ENCODE peak calls at places on chromosomes 7 and 10, in ten cellular contexts. D is posterior cingulate gyrus; J is choroid plexus epithelial cell; X is astrocyte; S is Panc1; H is naive thymus-derived CD8-positive, alpha-beta T cell; I is Caco-2; C is neural crest cell; R is NCI-H2081; A is HT1080. M is an unnamed sample.

GRCh38 chr7:4845740-4846142 is 16.1 kb downstream of the PAPOLB start:
- DNase-seq in D (peak; percentile 54), R (peak; percentile 23), H (no peak), A (no peak), X (no peak), J (peak; percentile 20), C (no peak), S (no peak), I (no peak), M (no peak)

GRCh38 chr10:89440262-89440661 is 25.9 kb downstream of the IFIT5 start:
- DNase-seq in I (no peak), C (no peak), J (no peak), R (peak; percentile 26), H (no peak), X (no peak), D (no peak), A (no peak), S (no peak), M (no peak)

GRCh38 chr7:12244129-12244528 is 33.0 kb downstream of the TMEM106B start:
- DNase-seq in D (no peak), A (peak; percentile 29), J (peak; percentile 43), I (peak; percentile 71), S (no peak), X (no peak), H (no peak), C (no peak), R (peak; percentile 50), M (peak; percentile 7)

GRCh38 chr7:157949711-157950110 is 612.9 kb downstream of the DNAJB6 start:
- DNase-seq in X (peak; percentile 17), S (no peak), C (no peak), I (no peak), R (no peak), H (no peak), A (peak; percentile 73), D (no peak), J (peak; percentile 13), M (no peak)

GRCh38 chr7:99497771-99498545 is 2.1 kb downstream of the ZNF394 start:
- DNase-seq in C (no peak), S (no peak), R (no peak), I (no peak), D (no peak), X (no peak), J (no peak), A (no peak), H (no peak), M (no peak)

GRCh38 chr7:17661982-17662585 is 278.2 kb downstream of the SNX13 start:
- DNase-seq in A (no peak), I (no peak), J (peak; percentile 35), X (peak; percentile 78), D (no peak), C (no peak), H (no peak), R (no peak), S (no peak), M (no peak)

GRCh38 chr10:24208661-24209420 is at the start of gene KIAA1217:
- DNase-seq in J (peak; percentile 57), H (no peak), C (peak; percentile 30), S (no peak), R (no peak), I (peak; percentile 91), X (peak; percentile 46), D (no peak), A (no peak), M (no peak)

GRCh38 chr7:48094861-48095293 is 5.8 kb downstream of the UPP1 start:
- DNase-seq in I (no peak), H (no peak), S (no peak), X (peak; percentile 83), D (no peak), R (no peak), C (no peak), J (peak; percentile 83), A (no peak), M (no peak)

GRCh38 chr10:110820321-110820814 is 51.4 kb upstream of the PDCD4 start:
- DNase-seq in S (no peak), J (no peak), X (peak; percentile 20), C (no peak), R (no peak), A (no peak), H (no peak), D (peak; percentile 44), I (no peak), M (no peak)

GRCh38 chr7:78702770-78703169 is 750.7 kb downstream of the MAGI2 start:
- DNase-seq in S (peak; percentile 88), D (no peak), C (no peak), H (no peak), I (no peak), X (peak; percentile 98), J (peak; percentile 85), R (no peak), A (peak; percentile 93), M (no peak)

GRCh38 chr7:46854958-46855473 is 726.9 kb downstream of the TNS3 start:
- DNase-seq in H (no peak), S (no peak), A (peak; percentile 46), I (no peak), J (peak; percentile 48), R (no peak), C (no peak), D (no peak), X (peak; percentile 63), M (no peak)

GRCh38 chr7:19060870-19061269 is 56.6 kb downstream of the TWIST1 start:
- DNase-seq in D (no peak), S (no peak), X (peak; percentile 5), J (peak; percentile 19), I (no peak), C (no peak), A (no peak), R (no peak), H (no peak), M (no peak)

GRCh38 chr10:13414855-13415254 is 66.8 kb upstream of the SEPHS1 start:
- DNase-seq in D (no peak), H (no peak), R (no peak), A (no peak), J (peak; percentile 45), I (peak; percentile 87), X (no peak), S (no peak), C (peak; percentile 10), M (no peak)

GRCh38 chr10:95208702-95209391 is 14.8 kb downstream of the ACSM6 start:
- DNase-seq in J (peak; percentile 33), A (peak; percentile 16), H (no peak), I (no peak), R (no peak), S (no peak), D (no peak), X (no peak), C (no peak), M (no peak)

GRCh38 chr7:70271617-70272081 is 673.4 kb downstream of the AUTS2 start:
- DNase-seq in X (peak; percentile 45), H (no peak), D (no peak), I (no peak), R (peak; percentile 90), A (no peak), C (no peak), J (no peak), S (no peak), M (no peak)

M was measured in iPS DF 6.9.